ENCODE peak calls at places on chromosomes 16 and 17, in six cellular contexts. One of them, this sample, is unnamed.

GRCh38 chr17:57044976-57045867 is 39.8 kb upstream of the AKAP1 start:
- DNase-seq in GM12864: no peak
- DNase-seq in esophagus squamous epithelium: no peak
- DNase-seq in breast epithelium: no peak
- DNase-seq in H7: peak
- DNase-seq in foreskin fibroblast: no peak
- DNase-seq in this sample: no peak

GRCh38 chr17:39218906-39219305 is 6.8 kb downstream of the STAC2 start:
- DNase-seq in GM12864: no peak
- DNase-seq in esophagus squamous epithelium: no peak
- DNase-seq in breast epithelium: no peak
- DNase-seq in H7: no peak
- DNase-seq in foreskin fibroblast: no peak
- DNase-seq in this sample: no peak

GRCh38 chr16:85878875-85879274 is 20.1 kb upstream of the IRF8 start:
- DNase-seq in GM12864: no peak
- DNase-seq in esophagus squamous epithelium: no peak
- DNase-seq in breast epithelium: no peak
- DNase-seq in H7: no peak
- DNase-seq in foreskin fibroblast: peak
- DNase-seq in this sample: no peak

GRCh38 chr17:15919466-15919865 is 25.5 kb upstream of the ADORA2B start:
- DNase-seq in GM12864: no peak
- DNase-seq in esophagus squamous epithelium: no peak
- DNase-seq in breast epithelium: no peak
- DNase-seq in H7: no peak
- DNase-seq in foreskin fibroblast: no peak
- DNase-seq in this sample: no peak

GRCh38 chr17:58569216-58569615 is 54.8 kb upstream of the MTMR4 start:
- DNase-seq in GM12864: no peak
- DNase-seq in esophagus squamous epithelium: no peak
- DNase-seq in breast epithelium: no peak
- DNase-seq in H7: no peak
- DNase-seq in foreskin fibroblast: no peak
- DNase-seq in this sample: no peak

GRCh38 chr17:73772107-73772705 is 128.0 kb upstream of the SDK2 start:
- DNase-seq in GM12864: no peak
- DNase-seq in esophagus squamous epithelium: no peak
- DNase-seq in breast epithelium: no peak
- DNase-seq in H7: no peak
- DNase-seq in foreskin fibroblast: no peak
- DNase-seq in this sample: no peak

GRCh38 chr16:9092963-9093477 is 1.6 kb downstream of the HAPSTR1 start:
- DNase-seq in GM12864: no peak
- DNase-seq in esophagus squamous epithelium: no peak
- DNase-seq in breast epithelium: no peak
- DNase-seq in H7: peak
- DNase-seq in foreskin fibroblast: no peak
- DNase-seq in this sample: peak

GRCh38 chr16:56233795-56234566 is 42.7 kb downstream of the GNAO1 start:
- DNase-seq in GM12864: no peak
- DNase-seq in esophagus squamous epithelium: no peak
- DNase-seq in breast epithelium: no peak
- DNase-seq in H7: no peak
- DNase-seq in foreskin fibroblast: no peak
- DNase-seq in this sample: no peak

GRCh38 chr17:64032081-64032480 is 11.6 kb upstream of the ICAM2 start:
- DNase-seq in GM12864: no peak
- DNase-seq in esophagus squamous epithelium: no peak
- DNase-seq in breast epithelium: no peak
- DNase-seq in H7: peak
- DNase-seq in foreskin fibroblast: peak
- DNase-seq in this sample: no peak

GRCh38 chr16:89918453-89919347 is at the start of gene MC1R:
- DNase-seq in GM12864: no peak
- DNase-seq in esophagus squamous epithelium: no peak
- DNase-seq in breast epithelium: no peak
- DNase-seq in H7: peak
- DNase-seq in foreskin fibroblast: peak
- DNase-seq in this sample: peak

GRCh38 chr17:74545456-74546230 is at the start of gene CD300C:
- DNase-seq in GM12864: no peak
- DNase-seq in esophagus squamous epithelium: no peak
- DNase-seq in breast epithelium: no peak
- DNase-seq in H7: no peak
- DNase-seq in foreskin fibroblast: no peak
- DNase-seq in this sample: no peak

GRCh38 chr17:64661981-64662773 is at the start of gene SMURF2:
- DNase-seq in GM12864: no peak
- DNase-seq in esophagus squamous epithelium: peak
- DNase-seq in breast epithelium: peak
- DNase-seq in H7: peak
- DNase-seq in foreskin fibroblast: peak
- DNase-seq in this sample: peak

GRCh38 chr16:12529582-12529981 is 274.1 kb downstream of the CPPED1 start:
- DNase-seq in GM12864: no peak
- DNase-seq in esophagus squamous epithelium: no peak
- DNase-seq in breast epithelium: no peak
- DNase-seq in H7: no peak
- DNase-seq in foreskin fibroblast: no peak
- DNase-seq in this sample: no peak

GRCh38 chr17:302300-302698 is 50.3 kb downstream of the RPH3AL start:
- DNase-seq in GM12864: no peak
- DNase-seq in esophagus squamous epithelium: no peak
- DNase-seq in breast epithelium: no peak
- DNase-seq in H7: peak
- DNase-seq in foreskin fibroblast: no peak
- DNase-seq in this sample: no peak

GRCh38 chr16:79301036-79301435 is 299.5 kb downstream of the MAF start:
- DNase-seq in GM12864: no peak
- DNase-seq in esophagus squamous epithelium: no peak
- DNase-seq in breast epithelium: no peak
- DNase-seq in H7: peak
- DNase-seq in foreskin fibroblast: no peak
- DNase-seq in this sample: no peak

GRCh38 chr16:9449597-9449996 is 358.2 kb downstream of the HAPSTR1 start:
- DNase-seq in GM12864: no peak
- DNase-seq in esophagus squamous epithelium: no peak
- DNase-seq in breast epithelium: no peak
- DNase-seq in H7: no peak
- DNase-seq in foreskin fibroblast: no peak
- DNase-seq in this sample: no peak

GRCh38 chr16:77745972-77746371 is 23.7 kb downstream of the NUDT7 start:
- DNase-seq in GM12864: no peak
- DNase-seq in esophagus squamous epithelium: no peak
- DNase-seq in breast epithelium: no peak
- DNase-seq in H7: no peak
- DNase-seq in foreskin fibroblast: peak
- DNase-seq in this sample: no peak

GRCh38 chr17:79633937-79634813 is 23.3 kb upstream of the RBFOX3 start:
- DNase-seq in GM12864: no peak
- DNase-seq in esophagus squamous epithelium: no peak
- DNase-seq in breast epithelium: peak
- DNase-seq in H7: peak
- DNase-seq in foreskin fibroblast: no peak
- DNase-seq in this sample: no peak

GRCh38 chr16:51440096-51440495 is 289.0 kb upstream of the SALL1 start:
- DNase-seq in GM12864: no peak
- DNase-seq in esophagus squamous epithelium: no peak
- DNase-seq in breast epithelium: no peak
- DNase-seq in H7: no peak
- DNase-seq in foreskin fibroblast: peak
- DNase-seq in this sample: no peak

GRCh38 chr17:53150101-53150698 is 672.5 kb upstream of the KIF2B start:
- DNase-seq in GM12864: no peak
- DNase-seq in esophagus squamous epithelium: no peak
- DNase-seq in breast epithelium: no peak
- DNase-seq in H7: peak
- DNase-seq in foreskin fibroblast: no peak
- DNase-seq in this sample: no peak

GRCh38 chr16:30882429-30883310 is 11.2 kb downstream of the BCL7C start:
- DNase-seq in GM12864: no peak
- DNase-seq in esophagus squamous epithelium: no peak
- DNase-seq in breast epithelium: no peak
- DNase-seq in H7: peak
- DNase-seq in foreskin fibroblast: no peak
- DNase-seq in this sample: no peak

GRCh38 chr16:30874821-30875717 is 18.8 kb downstream of the BCL7C start:
- DNase-seq in GM12864: peak
- DNase-seq in esophagus squamous epithelium: peak
- DNase-seq in breast epithelium: peak
- DNase-seq in H7: peak
- DNase-seq in foreskin fibroblast: peak
- DNase-seq in this sample: peak

GRCh38 chr16:30874244-30874820 is 19.5 kb downstream of the BCL7C start:
- DNase-seq in GM12864: no peak
- DNase-seq in esophagus squamous epithelium: no peak
- DNase-seq in breast epithelium: no peak
- DNase-seq in H7: no peak
- DNase-seq in foreskin fibroblast: no peak
- DNase-seq in this sample: no peak

GRCh38 chr16:30875881-30876791 is 17.7 kb downstream of the BCL7C start:
- DNase-seq in GM12864: peak
- DNase-seq in esophagus squamous epithelium: no peak
- DNase-seq in breast epithelium: no peak
- DNase-seq in H7: peak
- DNase-seq in foreskin fibroblast: peak
- DNase-seq in this sample: no peak

DNA sequence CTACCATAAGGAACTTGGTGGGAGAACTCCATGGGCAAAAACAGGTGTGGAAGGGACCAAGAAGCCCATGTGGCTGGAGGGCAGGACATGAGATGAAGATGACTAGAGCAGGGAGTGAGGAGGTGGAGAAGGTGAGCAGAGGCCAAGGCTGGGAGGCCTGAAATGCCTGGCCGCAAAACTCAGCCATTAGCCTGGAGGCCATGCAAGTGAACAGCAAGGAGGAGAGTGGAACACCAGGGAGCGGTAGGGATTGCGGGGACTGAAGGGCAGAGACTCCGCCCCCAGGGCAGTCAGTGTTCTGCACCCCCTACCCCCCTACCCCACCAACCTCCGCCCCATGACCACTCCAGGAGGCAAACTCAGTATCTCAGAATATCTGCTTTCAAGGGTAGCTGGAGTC is 17.0 kb downstream of the BCL7C start:
- DNase-seq in GM12864: no peak
- DNase-seq in esophagus squamous epithelium: no peak
- DNase-seq in breast epithelium: no peak
- DNase-seq in H7: peak
- DNase-seq in foreskin fibroblast: peak
- DNase-seq in this sample: no peak
- H3K4me3 ChIP-seq in GM12864: peak
- H3K4me3 ChIP-seq in esophagus squamous epithelium: no peak
- H3K4me3 ChIP-seq in breast epithelium: peak
- H3K4me3 ChIP-seq in H7: peak
- H3K4me3 ChIP-seq in foreskin fibroblast: peak
- H3K4me3 ChIP-seq in this sample: no peak

GRCh38 chr17:35763767-35764122 is 3.1 kb downstream of the C17orf50 start:
- DNase-seq in GM12864: no peak
- DNase-seq in esophagus squamous epithelium: no peak
- DNase-seq in breast epithelium: no peak
- DNase-seq in H7: no peak
- DNase-seq in foreskin fibroblast: no peak
- DNase-seq in this sample: peak
- H3K4me3 ChIP-seq in GM12864: peak
- H3K4me3 ChIP-seq in esophagus squamous epithelium: peak
- H3K4me3 ChIP-seq in breast epithelium: peak
- H3K4me3 ChIP-seq in H7: peak
- H3K4me3 ChIP-seq in foreskin fibroblast: peak
- H3K4me3 ChIP-seq in this sample: peak

GRCh38 chr16:15775663-15776304 is 81.0 kb downstream of the MYH11 start:
- DNase-seq in GM12864: no peak
- DNase-seq in esophagus squamous epithelium: no peak
- DNase-seq in breast epithelium: no peak
- DNase-seq in H7: no peak
- DNase-seq in foreskin fibroblast: peak
- DNase-seq in this sample: no peak

GRCh38 chr16:15772579-15773293 is 84.1 kb downstream of the MYH11 start:
- DNase-seq in GM12864: no peak
- DNase-seq in esophagus squamous epithelium: no peak
- DNase-seq in breast epithelium: no peak
- DNase-seq in H7: no peak
- DNase-seq in foreskin fibroblast: no peak
- DNase-seq in this sample: no peak

GRCh38 chr16:15775209-15775608 is 81.6 kb downstream of the MYH11 start:
- DNase-seq in GM12864: no peak
- DNase-seq in esophagus squamous epithelium: no peak
- DNase-seq in breast epithelium: no peak
- DNase-seq in H7: peak
- DNase-seq in foreskin fibroblast: no peak
- DNase-seq in this sample: no peak

GRCh38 chr16:15771694-15772093 is 85.1 kb downstream of the MYH11 start:
- DNase-seq in GM12864: no peak
- DNase-seq in esophagus squamous epithelium: no peak
- DNase-seq in breast epithelium: no peak
- DNase-seq in H7: no peak
- DNase-seq in foreskin fibroblast: no peak
- DNase-seq in this sample: no peak

GRCh38 chr16:15773964-15774363 is 82.9 kb downstream of the MYH11 start:
- DNase-seq in GM12864: no peak
- DNase-seq in esophagus squamous epithelium: no peak
- DNase-seq in breast epithelium: no peak
- DNase-seq in H7: no peak
- DNase-seq in foreskin fibroblast: no peak
- DNase-seq in this sample: no peak
- H3K4me3 ChIP-seq in GM12864: no peak
- H3K4me3 ChIP-seq in esophagus squamous epithelium: no peak
- H3K4me3 ChIP-seq in breast epithelium: no peak
- H3K4me3 ChIP-seq in H7: no peak
- H3K4me3 ChIP-seq in foreskin fibroblast: no peak
- H3K4me3 ChIP-seq in this sample: no peak

GRCh38 chr16:68468849-68469248 is 20.5 kb upstream of the SMPD3 start:
- DNase-seq in GM12864: no peak
- DNase-seq in esophagus squamous epithelium: no peak
- DNase-seq in breast epithelium: no peak
- DNase-seq in H7: no peak
- DNase-seq in foreskin fibroblast: no peak
- DNase-seq in this sample: no peak

GRCh38 chr16:68473358-68474064 is 25.2 kb upstream of the SMPD3 start:
- DNase-seq in GM12864: no peak
- DNase-seq in esophagus squamous epithelium: no peak
- DNase-seq in breast epithelium: no peak
- DNase-seq in H7: no peak
- DNase-seq in foreskin fibroblast: no peak
- DNase-seq in this sample: peak

GRCh38 chr16:68472581-68472980 is 24.3 kb upstream of the SMPD3 start:
- DNase-seq in GM12864: no peak
- DNase-seq in esophagus squamous epithelium: no peak
- DNase-seq in breast epithelium: no peak
- DNase-seq in H7: no peak
- DNase-seq in foreskin fibroblast: no peak
- DNase-seq in this sample: no peak

GRCh38 chr16:68470461-68471150 is 22.3 kb upstream of the SMPD3 start:
- DNase-seq in GM12864: peak
- DNase-seq in esophagus squamous epithelium: no peak
- DNase-seq in breast epithelium: no peak
- DNase-seq in H7: no peak
- DNase-seq in foreskin fibroblast: no peak
- DNase-seq in this sample: peak

GRCh38 chr16:68469728-68470460 is 21.6 kb upstream of the SMPD3 start:
- DNase-seq in GM12864: no peak
- DNase-seq in esophagus squamous epithelium: no peak
- DNase-seq in breast epithelium: no peak
- DNase-seq in H7: no peak
- DNase-seq in foreskin fibroblast: no peak
- DNase-seq in this sample: no peak
- H3K4me3 ChIP-seq in GM12864: peak
- H3K4me3 ChIP-seq in esophagus squamous epithelium: no peak
- H3K4me3 ChIP-seq in breast epithelium: peak
- H3K4me3 ChIP-seq in H7: no peak
- H3K4me3 ChIP-seq in foreskin fibroblast: peak
- H3K4me3 ChIP-seq in this sample: peak

GRCh38 chr17:10803830-10804498 is at the start of gene TMEM238L:
- DNase-seq in GM12864: no peak
- DNase-seq in esophagus squamous epithelium: no peak
- DNase-seq in breast epithelium: no peak
- DNase-seq in H7: no peak
- DNase-seq in foreskin fibroblast: no peak
- DNase-seq in this sample: no peak
- H3K4me3 ChIP-seq in GM12864: no peak
- H3K4me3 ChIP-seq in esophagus squamous epithelium: no peak
- H3K4me3 ChIP-seq in breast epithelium: no peak
- H3K4me3 ChIP-seq in H7: no peak
- H3K4me3 ChIP-seq in foreskin fibroblast: no peak
- H3K4me3 ChIP-seq in this sample: no peak